ENCODE peak calls at places on chromosome 21, in nine cellular contexts. One of them, this sample, is unnamed.

GRCh38 chr21:41726058-41726558 is 40.7 kb downstream of the RIPK4 start:
- DNase-seq in ascending aorta: no peak
- DNase-seq in psoas muscle: no peak
- DNase-seq in A673: no peak
- DNase-seq in CD8-positive, alpha-beta T cell: no peak
- DNase-seq in uterus: no peak
- DNase-seq in body of pancreas: no peak
- DNase-seq in heart left ventricle: no peak
- DNase-seq in left ventricle myocardium inferior: no peak
- DNase-seq in this sample: no peak

GRCh38 chr21:16587671-16588379 is 858.0 kb downstream of the USP25 start:
- DNase-seq in CD8-positive, alpha-beta T cell: no peak
- DNase-seq in heart left ventricle: no peak
- DNase-seq in psoas muscle: no peak
- DNase-seq in body of pancreas: peak; percentile 3
- DNase-seq in left ventricle myocardium inferior: no peak
- DNase-seq in uterus: peak; percentile 73
- DNase-seq in ascending aorta: no peak
- DNase-seq in A673: no peak
- DNase-seq in this sample: no peak

GRCh38 chr21:44368711-44369446 is 15.5 kb downstream of the TRPM2 start:
- DNase-seq in body of pancreas: no peak
- DNase-seq in heart left ventricle: no peak
- DNase-seq in psoas muscle: no peak
- DNase-seq in A673: no peak
- DNase-seq in ascending aorta: no peak
- DNase-seq in uterus: peak; percentile 6
- DNase-seq in CD8-positive, alpha-beta T cell: no peak
- DNase-seq in left ventricle myocardium inferior: no peak
- DNase-seq in this sample: no peak

GRCh38 chr21:44442266-44443125 is 12.8 kb upstream of the LRRC3 start:
- DNase-seq in ascending aorta: no peak
- DNase-seq in left ventricle myocardium inferior: no peak
- DNase-seq in psoas muscle: peak; percentile 7
- DNase-seq in body of pancreas: no peak
- DNase-seq in heart left ventricle: no peak
- DNase-seq in A673: no peak
- DNase-seq in CD8-positive, alpha-beta T cell: no peak
- DNase-seq in uterus: no peak
- DNase-seq in this sample: no peak

GRCh38 chr21:44706026-44706705 is 5.2 kb downstream of the TSPEAR start:
- DNase-seq in A673: no peak
- DNase-seq in heart left ventricle: no peak
- DNase-seq in uterus: no peak
- DNase-seq in CD8-positive, alpha-beta T cell: no peak
- DNase-seq in psoas muscle: no peak
- DNase-seq in body of pancreas: no peak
- DNase-seq in left ventricle myocardium inferior: no peak
- DNase-seq in ascending aorta: no peak
- DNase-seq in this sample: no peak

GRCh38 chr21:30629173-30629572 is 5.8 kb upstream of the KRTAP20-2 start:
- DNase-seq in A673: no peak
- DNase-seq in psoas muscle: no peak
- DNase-seq in CD8-positive, alpha-beta T cell: no peak
- DNase-seq in left ventricle myocardium inferior: no peak
- DNase-seq in ascending aorta: no peak
- DNase-seq in body of pancreas: no peak
- DNase-seq in heart left ventricle: no peak
- DNase-seq in uterus: no peak
- DNase-seq in this sample: no peak

GRCh38 chr21:42499430-42500106 is 3.5 kb upstream of the RSPH1 start:
- DNase-seq in left ventricle myocardium inferior: no peak
- DNase-seq in A673: peak; percentile 30
- DNase-seq in CD8-positive, alpha-beta T cell: no peak
- DNase-seq in uterus: no peak
- DNase-seq in heart left ventricle: no peak
- DNase-seq in body of pancreas: no peak
- DNase-seq in psoas muscle: no peak
- DNase-seq in ascending aorta: no peak
- DNase-seq in this sample: no peak

GRCh38 chr21:26939532-26940181 is 27.2 kb downstream of the ADAMTS5 start:
- DNase-seq in psoas muscle: peak; percentile 25
- DNase-seq in heart left ventricle: peak; percentile 38
- DNase-seq in left ventricle myocardium inferior: peak; percentile 33
- DNase-seq in body of pancreas: peak; percentile 21
- DNase-seq in uterus: no peak
- DNase-seq in ascending aorta: no peak
- DNase-seq in CD8-positive, alpha-beta T cell: no peak
- DNase-seq in A673: no peak
- DNase-seq in this sample: no peak

GRCh38 chr21:21401444-21401843 is 403.2 kb downstream of the NCAM2 start:
- DNase-seq in body of pancreas: no peak
- DNase-seq in psoas muscle: no peak
- DNase-seq in CD8-positive, alpha-beta T cell: no peak
- DNase-seq in left ventricle myocardium inferior: no peak
- DNase-seq in A673: no peak
- DNase-seq in ascending aorta: no peak
- DNase-seq in uterus: no peak
- DNase-seq in heart left ventricle: no peak
- DNase-seq in this sample: no peak

DNA sequence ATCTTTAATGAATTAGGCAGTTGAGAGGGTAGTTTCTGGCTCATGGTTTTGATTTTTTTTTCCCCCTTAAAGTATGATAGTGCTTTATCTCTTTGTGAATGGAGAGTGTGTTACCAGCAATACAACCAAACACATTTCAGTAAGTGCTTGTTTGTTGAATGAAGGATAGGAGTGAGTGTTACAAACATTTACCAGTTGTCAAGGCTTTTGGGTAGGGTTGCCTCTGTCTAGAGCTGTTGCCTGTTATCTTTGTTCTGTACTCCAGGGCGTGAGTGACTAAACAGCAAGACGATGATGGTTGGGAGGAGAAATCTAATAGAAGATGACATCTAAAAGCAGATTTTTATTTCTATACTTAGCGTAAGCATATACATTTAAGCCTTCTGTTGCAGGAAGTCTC is 21.5 kb downstream of the MAP3K7CL start:
- DNase-seq in heart left ventricle: no peak
- DNase-seq in CD8-positive, alpha-beta T cell: no peak
- DNase-seq in A673: no peak
- DNase-seq in body of pancreas: no peak
- DNase-seq in uterus: no peak
- DNase-seq in ascending aorta: no peak
- DNase-seq in psoas muscle: no peak
- DNase-seq in left ventricle myocardium inferior: no peak
- DNase-seq in this sample: no peak
- H3K4me1 ChIP-seq in heart left ventricle: peaks cover 26% of the 10 kb centered on the region
- H3K4me1 ChIP-seq in CD8-positive, alpha-beta T cell: no peaks in the 10 kb centered on the region
- H3K4me1 ChIP-seq in A673: peaks cover 25% of the 10 kb centered on the region
- H3K4me1 ChIP-seq in body of pancreas: no peaks in the 10 kb centered on the region
- H3K4me1 ChIP-seq in uterus: no peaks in the 10 kb centered on the region
- H3K4me1 ChIP-seq in ascending aorta: no peaks in the 10 kb centered on the region
- H3K4me1 ChIP-seq in psoas muscle: peaks cover 78% of the 10 kb centered on the region
- H3K4me1 ChIP-seq in left ventricle myocardium inferior: peaks cover 37% of the 10 kb centered on the region
- H3K4me1 ChIP-seq in this sample: no peaks in the 10 kb centered on the region

GRCh38 chr21:32426592-32427051 is 14.1 kb downstream of the EVA1C start:
- DNase-seq in A673: no peak
- DNase-seq in psoas muscle: no peak
- DNase-seq in uterus: no peak
- DNase-seq in heart left ventricle: no peak
- DNase-seq in body of pancreas: no peak
- DNase-seq in left ventricle myocardium inferior: no peak
- DNase-seq in CD8-positive, alpha-beta T cell: no peak
- DNase-seq in ascending aorta: no peak
- DNase-seq in this sample: no peak
- H3K27ac ChIP-seq in A673: no peak overlapping the region
- H3K27ac ChIP-seq in psoas muscle: no peak overlapping the region
- H3K27ac ChIP-seq in uterus: peak overlapping the region; percentile 62
- H3K27ac ChIP-seq in heart left ventricle: no peak overlapping the region
- H3K27ac ChIP-seq in body of pancreas: no peak overlapping the region
- H3K27ac ChIP-seq in left ventricle myocardium inferior: peak overlapping the region; percentile 55
- H3K27ac ChIP-seq in CD8-positive, alpha-beta T cell: no peak overlapping the region
- H3K27ac ChIP-seq in ascending aorta: peak overlapping the region; percentile 31
- H3K27ac ChIP-seq in this sample: no peak overlapping the region

GRCh38 chr21:37375866-37376574 is 9.4 kb downstream of the DYRK1A start:
- DNase-seq in ascending aorta: no peak
- DNase-seq in CD8-positive, alpha-beta T cell: no peak
- DNase-seq in body of pancreas: no peak
- DNase-seq in A673: no peak
- DNase-seq in psoas muscle: no peak
- DNase-seq in left ventricle myocardium inferior: no peak
- DNase-seq in heart left ventricle: no peak
- DNase-seq in uterus: no peak
- DNase-seq in this sample: no peak

GRCh38 chr21:37374026-37374425 is 7.5 kb downstream of the DYRK1A start:
- DNase-seq in uterus: no peak
- DNase-seq in CD8-positive, alpha-beta T cell: no peak
- DNase-seq in body of pancreas: no peak
- DNase-seq in left ventricle myocardium inferior: no peak
- DNase-seq in A673: no peak
- DNase-seq in psoas muscle: no peak
- DNase-seq in heart left ventricle: no peak
- DNase-seq in ascending aorta: no peak
- DNase-seq in this sample: no peak

GRCh38 chr21:37372127-37372731 is 5.7 kb downstream of the DYRK1A start:
- DNase-seq in ascending aorta: no peak
- DNase-seq in A673: no peak
- DNase-seq in left ventricle myocardium inferior: no peak
- DNase-seq in uterus: no peak
- DNase-seq in body of pancreas: no peak
- DNase-seq in heart left ventricle: no peak
- DNase-seq in CD8-positive, alpha-beta T cell: no peak
- DNase-seq in psoas muscle: no peak
- DNase-seq in this sample: no peak

GRCh38 chr21:37371041-37371397 is 4.4 kb downstream of the DYRK1A start:
- DNase-seq in CD8-positive, alpha-beta T cell: no peak
- DNase-seq in body of pancreas: no peak
- DNase-seq in uterus: no peak
- DNase-seq in heart left ventricle: no peak
- DNase-seq in left ventricle myocardium inferior: no peak
- DNase-seq in ascending aorta: no peak
- DNase-seq in psoas muscle: no peak
- DNase-seq in A673: no peak
- DNase-seq in this sample: no peak

GRCh38 chr21:37373539-37373938 is 7.0 kb downstream of the DYRK1A start:
- DNase-seq in CD8-positive, alpha-beta T cell: no peak
- DNase-seq in heart left ventricle: no peak
- DNase-seq in body of pancreas: no peak
- DNase-seq in left ventricle myocardium inferior: no peak
- DNase-seq in psoas muscle: no peak
- DNase-seq in A673: no peak
- DNase-seq in uterus: no peak
- DNase-seq in ascending aorta: no peak
- DNase-seq in this sample: no peak
- H3K4me1 ChIP-seq in CD8-positive, alpha-beta T cell: peaks cover 87% of the 10 kb centered on the region
- H3K4me1 ChIP-seq in heart left ventricle: peaks cover 95% of the 10 kb centered on the region
- H3K4me1 ChIP-seq in body of pancreas: peaks cover 83% of the 10 kb centered on the region
- H3K4me1 ChIP-seq in left ventricle myocardium inferior: peaks cover 100% of the 10 kb centered on the region
- H3K4me1 ChIP-seq in psoas muscle: peaks cover 89% of the 10 kb centered on the region
- H3K4me1 ChIP-seq in A673: peaks cover 46% of the 10 kb centered on the region
- H3K4me1 ChIP-seq in uterus: peaks cover 8% of the 10 kb centered on the region
- H3K4me1 ChIP-seq in ascending aorta: no peaks in the 10 kb centered on the region
- H3K4me1 ChIP-seq in this sample: no peaks in the 10 kb centered on the region

DNA sequence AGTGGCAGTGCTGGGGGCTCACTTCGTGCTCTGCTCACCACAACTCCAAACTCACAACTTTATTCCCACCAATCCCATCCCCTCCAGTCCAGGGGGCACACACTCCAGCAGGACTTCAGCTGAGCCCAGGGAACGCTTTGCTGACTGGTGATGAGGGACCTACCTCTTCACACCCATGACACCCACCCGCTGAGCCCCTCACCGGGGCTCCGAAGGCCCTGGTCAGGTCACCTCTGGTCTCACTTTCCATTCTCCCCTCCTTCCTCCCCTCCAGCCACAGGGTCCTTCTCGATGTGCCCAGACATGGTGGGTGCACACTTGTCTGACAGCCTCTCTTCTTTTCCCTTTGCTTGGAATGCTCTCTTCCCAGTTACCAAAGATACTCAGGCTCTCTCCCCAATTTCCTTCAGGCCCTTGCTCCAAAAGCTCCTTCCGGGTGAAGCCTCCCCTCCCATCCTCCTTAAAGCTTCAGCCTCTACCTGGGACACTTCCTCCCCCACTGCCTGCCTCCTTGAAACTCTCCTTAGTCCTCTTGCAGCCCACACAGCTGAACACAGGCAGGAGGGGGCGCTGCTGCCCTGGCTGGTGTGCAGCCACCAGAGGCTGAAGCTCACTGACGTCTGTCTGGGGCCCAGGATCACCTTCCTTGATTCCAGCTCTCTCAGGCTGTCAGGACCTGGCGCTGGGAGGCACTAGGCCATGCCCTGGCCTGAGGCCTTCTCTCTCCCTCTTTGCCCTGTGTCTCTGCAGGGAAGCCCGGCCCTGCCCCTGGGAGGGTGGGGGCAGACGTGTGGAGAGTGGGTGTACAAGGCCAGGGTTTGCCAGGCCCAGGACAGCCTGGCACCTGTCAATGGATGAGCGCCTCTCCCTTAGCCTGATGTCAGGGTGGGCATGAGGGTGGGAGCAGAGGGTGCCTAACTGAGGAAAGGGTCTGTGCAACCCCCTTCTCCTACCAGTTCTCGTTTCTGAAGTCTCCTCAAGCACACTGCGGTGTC is 1.6 kb downstream of the KCNE1 start:
- DNase-seq in left ventricle myocardium inferior: peak; percentile 79
- DNase-seq in heart left ventricle: peak; percentile 89
- DNase-seq in CD8-positive, alpha-beta T cell: no peak
- DNase-seq in psoas muscle: peak; percentile 73
- DNase-seq in ascending aorta: peak; percentile 39
- DNase-seq in uterus: no peak
- DNase-seq in A673: peak; percentile 64
- DNase-seq in body of pancreas: peak; percentile 87
- DNase-seq in this sample: no peak
- H3K27ac ChIP-seq in left ventricle myocardium inferior: peak overlapping the region; percentile 13
- H3K27ac ChIP-seq in heart left ventricle: no peak overlapping the region
- H3K27ac ChIP-seq in CD8-positive, alpha-beta T cell: no peak overlapping the region
- H3K27ac ChIP-seq in psoas muscle: no peak overlapping the region
- H3K27ac ChIP-seq in ascending aorta: no peak overlapping the region
- H3K27ac ChIP-seq in uterus: no peak overlapping the region
- H3K27ac ChIP-seq in A673: no peak overlapping the region
- H3K27ac ChIP-seq in body of pancreas: no peak overlapping the region
- H3K27ac ChIP-seq in this sample: no peak overlapping the region

DNA sequence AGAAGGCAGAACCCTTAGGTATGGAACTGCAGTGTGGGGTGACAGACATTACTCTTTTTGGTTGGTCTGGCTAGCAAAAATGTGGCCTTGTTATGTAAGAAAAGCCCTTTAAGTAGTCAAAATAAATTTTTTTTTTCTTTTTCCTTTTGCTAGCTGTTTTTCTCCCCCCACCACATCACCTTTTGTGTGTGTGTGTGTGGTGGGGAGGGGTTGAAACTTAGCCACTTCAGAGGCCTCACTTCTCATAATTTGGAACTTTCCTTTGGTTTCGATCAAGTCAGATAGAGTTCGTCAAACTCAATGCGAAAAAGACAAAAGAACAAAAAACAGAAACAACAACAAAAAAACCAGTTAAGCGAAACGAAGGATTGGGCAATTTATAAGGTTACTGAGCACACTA is 1.9 kb upstream of the PRMT2 start:
- DNase-seq in psoas muscle: no peak
- DNase-seq in uterus: no peak
- DNase-seq in CD8-positive, alpha-beta T cell: peak; percentile 39
- DNase-seq in A673: no peak
- DNase-seq in body of pancreas: no peak
- DNase-seq in heart left ventricle: no peak
- DNase-seq in ascending aorta: no peak
- DNase-seq in left ventricle myocardium inferior: no peak
- DNase-seq in this sample: no peak
- H3K4me1 ChIP-seq in psoas muscle: peaks cover 22% of the 10 kb centered on the region
- H3K4me1 ChIP-seq in uterus: no peaks in the 10 kb centered on the region
- H3K4me1 ChIP-seq in CD8-positive, alpha-beta T cell: peaks cover 43% of the 10 kb centered on the region
- H3K4me1 ChIP-seq in A673: peaks cover 18% of the 10 kb centered on the region
- H3K4me1 ChIP-seq in body of pancreas: peaks cover 22% of the 10 kb centered on the region
- H3K4me1 ChIP-seq in heart left ventricle: peaks cover 34% of the 10 kb centered on the region
- H3K4me1 ChIP-seq in ascending aorta: no peaks in the 10 kb centered on the region
- H3K4me1 ChIP-seq in left ventricle myocardium inferior: peaks cover 38% of the 10 kb centered on the region
- H3K4me1 ChIP-seq in this sample: peaks cover 2% of the 10 kb centered on the region

This sample was measured in iPS DF 6.9.